ENCODE peak calls at places on chromosomes 2 and 18, in seven cellular contexts. T is tibial nerve, Y is BE2C, M is A549, U is HCT116, R is progenitor cell of endocrine pancreas, P is cardiac muscle cell. J is an unnamed sample.

GRCh38 chr18:55998071-55998522 is 410.1 kb upstream of the TCF4 start:
- DNase-seq in T (no peak), Y (peak), M (no peak), U (no peak), R (no peak), P (peak), J (no peak)

GRCh38 chr2:96927420-96928171 is 57.7 kb upstream of the SEMA4C start:
- DNase-seq in T (no peak), Y (no peak), M (no peak), U (no peak), R (no peak), P (peak), J (no peak)

GRCh38 chr2:174024524-174025270 is 59.5 kb upstream of the SP3 start:
- DNase-seq in T (peak), Y (no peak), M (no peak), U (no peak), R (no peak), P (peak), J (no peak)

GRCh38 chr2:237471457-237472186 is 15.4 kb upstream of the MLPH start:
- DNase-seq in T (no peak), Y (peak), M (peak), U (peak), R (no peak), P (peak), J (peak)

GRCh38 chr2:238061310-238062202 is 755 bp downstream of the SCLY start:
- DNase-seq in T (peak), Y (peak), M (peak), U (no peak), R (no peak), P (peak), J (peak)

GRCh38 chr2:68365087-68365486 is at the start of gene PLEK:
- DNase-seq in T (peak), Y (no peak), M (no peak), U (no peak), R (no peak), P (no peak), J (no peak)

GRCh38 chr2:9234680-9235387 is 28.2 kb downstream of the ASAP2 start:
- DNase-seq in T (no peak), Y (peak), M (peak), U (peak), R (no peak), P (peak), J (no peak)

GRCh38 chr2:207720517-207721187 is 9.2 kb downstream of the CCNYL1 start:
- DNase-seq in T (no peak), Y (no peak), M (no peak), U (no peak), R (no peak), P (no peak), J (no peak)

GRCh38 chr18:50788284-50788683 is 31.5 kb downstream of the MRO start:
- DNase-seq in T (no peak), Y (no peak), M (no peak), U (no peak), R (no peak), P (no peak), J (no peak)

GRCh38 chr2:88561646-88562388 is 65.4 kb downstream of the EIF2AK3 start:
- DNase-seq in T (no peak), Y (no peak), M (no peak), U (no peak), R (no peak), P (no peak), J (no peak)

GRCh38 chr2:69221960-69222751 is 164.9 kb downstream of the GFPT1 start:
- DNase-seq in T (no peak), Y (no peak), M (no peak), U (no peak), R (no peak), P (peak), J (no peak)

GRCh38 chr18:61531182-61531581 is 198.0 kb downstream of the CDH20 start:
- DNase-seq in T (no peak), Y (peak), M (no peak), U (no peak), R (no peak), P (peak), J (no peak)

GRCh38 chr18:363327-364115 is 95.7 kb upstream of the THOC1 start:
- DNase-seq in T (no peak), Y (no peak), M (no peak), U (no peak), R (no peak), P (peak), J (no peak)

GRCh38 chr2:155223781-155224406 is 525.4 kb downstream of the KCNJ3 start:
- DNase-seq in T (no peak), Y (peak), M (peak), U (peak), R (no peak), P (no peak), J (peak)

GRCh38 chr18:54739476-54739875 is 88.8 kb upstream of the RAB27B start:
- DNase-seq in T (no peak), Y (no peak), M (no peak), U (no peak), R (no peak), P (no peak), J (no peak)

GRCh38 chr2:15795426-15795825 is 144.9 kb upstream of the MYCN start:
- DNase-seq in T (peak), Y (no peak), M (no peak), U (no peak), R (no peak), P (peak), J (no peak)

GRCh38 chr2:180524458-180524857 is 455.9 kb upstream of the UBE2E3 start:
- DNase-seq in T (no peak), Y (no peak), M (no peak), U (no peak), R (no peak), P (no peak), J (no peak)

GRCh38 chr2:44883356-44883755 is 58.1 kb upstream of the SIX3 start:
- DNase-seq in T (no peak), Y (no peak), M (no peak), U (no peak), R (no peak), P (no peak), J (no peak)

GRCh38 chr2:105443610-105444598 is 45.1 kb upstream of the FHL2 start:
- DNase-seq in T (no peak), Y (no peak), M (no peak), U (no peak), R (no peak), P (no peak), J (no peak)

GRCh38 chr2:61763605-61764034 is 90.2 kb downstream of the FAM161A start:
- DNase-seq in T (no peak), Y (peak), M (peak), U (peak), R (no peak), P (peak), J (peak)

GRCh38 chr2:45885111-45885685 is 233.7 kb downstream of the PRKCE start:
- DNase-seq in T (no peak), Y (peak), M (no peak), U (no peak), R (no peak), P (peak), J (no peak)

GRCh38 chr2:240213476-240214391 is 73.3 kb upstream of the OTOS start:
- DNase-seq in T (no peak), Y (no peak), M (no peak), U (no peak), R (no peak), P (no peak), J (no peak)

GRCh38 chr18:919078-919477 is 14.4 kb downstream of the ADCYAP1 start:
- DNase-seq in T (no peak), Y (no peak), M (no peak), U (no peak), R (no peak), P (no peak), J (no peak)

GRCh38 chr18:28736951-28737350 is 560.0 kb upstream of the CDH2 start:
- DNase-seq in T (no peak), Y (no peak), M (no peak), U (no peak), R (no peak), P (no peak), J (no peak)

GRCh38 chr2:74548285-74548918 is 5.3 kb downstream of the LOXL3 start:
- DNase-seq in T (no peak), Y (no peak), M (no peak), U (no peak), R (no peak), P (no peak), J (no peak)

GRCh38 chr18:2536493-2536892 is 34.8 kb downstream of the METTL4 start:
- DNase-seq in T (no peak), Y (no peak), M (peak), U (no peak), R (no peak), P (peak), J (no peak)

GRCh38 chr2:23118313-23118712 is 266.7 kb upstream of the KLHL29 start:
- DNase-seq in T (no peak), Y (no peak), M (no peak), U (no peak), R (no peak), P (no peak), J (no peak)

GRCh38 chr2:127649100-127649611 is 3.2 kb downstream of the GPR17 start:
- DNase-seq in T (no peak), Y (no peak), M (no peak), U (no peak), R (no peak), P (no peak), J (no peak)

GRCh38 chr18:3008546-3008945 is 4.4 kb downstream of the LPIN2 start:
- DNase-seq in T (no peak), Y (no peak), M (peak), U (no peak), R (no peak), P (peak), J (no peak)

GRCh38 chr2:12412898-12413305 is 303.8 kb upstream of the TRIB2 start:
- DNase-seq in T (no peak), Y (peak), M (no peak), U (no peak), R (no peak), P (peak), J (peak)

GRCh38 chr2:48219555-48220436 is 310.2 kb upstream of the STON1 start:
- DNase-seq in T (no peak), Y (no peak), M (no peak), U (no peak), R (no peak), P (no peak), J (no peak)

GRCh38 chr2:237968048-237968862 is 1.4 kb downstream of the UBE2F start:
- DNase-seq in T (peak), Y (no peak), M (peak), U (no peak), R (no peak), P (peak), J (peak)

GRCh38 chr2:228318218-228318617 is 136.7 kb upstream of the SPHKAP start:
- DNase-seq in T (no peak), Y (no peak), M (peak), U (peak), R (peak), P (peak), J (no peak)

GRCh38 chr2:207143474-207144190 is 22.1 kb downstream of the KLF7 start:
- DNase-seq in T (peak), Y (peak), M (no peak), U (no peak), R (no peak), P (peak), J (no peak)

GRCh38 chr2:160221391-160222276 is 21.6 kb upstream of the ITGB6 start:
- DNase-seq in T (no peak), Y (no peak), M (peak), U (no peak), R (peak), P (peak), J (no peak)

GRCh38 chr2:216216951-216217903 is 108.1 kb downstream of the XRCC5 start:
- DNase-seq in T (no peak), Y (peak), M (peak), U (no peak), R (no peak), P (peak), J (no peak)

GRCh38 chr2:223944166-223944703 is 900 bp downstream of the WDFY1 start:
- DNase-seq in T (peak), Y (peak), M (peak), U (no peak), R (peak), P (no peak), J (peak)

GRCh38 chr2:33062665-33063249 is 116.0 kb downstream of the LTBP1 start:
- DNase-seq in T (no peak), Y (no peak), M (no peak), U (no peak), R (no peak), P (peak), J (no peak)

GRCh38 chr2:70371753-70372152 is 69.9 kb upstream of the FAM136A start:
- DNase-seq in T (no peak), Y (no peak), M (no peak), U (no peak), R (no peak), P (peak), J (no peak)

GRCh38 chr2:191656792-191657191 is 21.1 kb upstream of the NABP1 start:
- DNase-seq in T (no peak), Y (no peak), M (no peak), U (no peak), R (no peak), P (no peak), J (no peak)

GRCh38 chr2:85194780-85195480 is 61.7 kb downstream of the TCF7L1 start:
- DNase-seq in T (no peak), Y (no peak), M (no peak), U (no peak), R (no peak), P (no peak), J (no peak)
- TF ChIP-seq CTCF in T (no peak), Y (no peak), M (no peak), U (no peak), R (no peak), P (no peak), J (no peak)

GRCh38 chr2:212265777-212266176 is 272.8 kb downstream of the ERBB4 start:
- DNase-seq in T (no peak), Y (no peak), M (no peak), U (no peak), R (no peak), P (no peak), J (no peak)
- TF ChIP-seq CTCF in T (no peak), Y (no peak), M (no peak), U (no peak), R (no peak), P (no peak), J (no peak)

DNA sequence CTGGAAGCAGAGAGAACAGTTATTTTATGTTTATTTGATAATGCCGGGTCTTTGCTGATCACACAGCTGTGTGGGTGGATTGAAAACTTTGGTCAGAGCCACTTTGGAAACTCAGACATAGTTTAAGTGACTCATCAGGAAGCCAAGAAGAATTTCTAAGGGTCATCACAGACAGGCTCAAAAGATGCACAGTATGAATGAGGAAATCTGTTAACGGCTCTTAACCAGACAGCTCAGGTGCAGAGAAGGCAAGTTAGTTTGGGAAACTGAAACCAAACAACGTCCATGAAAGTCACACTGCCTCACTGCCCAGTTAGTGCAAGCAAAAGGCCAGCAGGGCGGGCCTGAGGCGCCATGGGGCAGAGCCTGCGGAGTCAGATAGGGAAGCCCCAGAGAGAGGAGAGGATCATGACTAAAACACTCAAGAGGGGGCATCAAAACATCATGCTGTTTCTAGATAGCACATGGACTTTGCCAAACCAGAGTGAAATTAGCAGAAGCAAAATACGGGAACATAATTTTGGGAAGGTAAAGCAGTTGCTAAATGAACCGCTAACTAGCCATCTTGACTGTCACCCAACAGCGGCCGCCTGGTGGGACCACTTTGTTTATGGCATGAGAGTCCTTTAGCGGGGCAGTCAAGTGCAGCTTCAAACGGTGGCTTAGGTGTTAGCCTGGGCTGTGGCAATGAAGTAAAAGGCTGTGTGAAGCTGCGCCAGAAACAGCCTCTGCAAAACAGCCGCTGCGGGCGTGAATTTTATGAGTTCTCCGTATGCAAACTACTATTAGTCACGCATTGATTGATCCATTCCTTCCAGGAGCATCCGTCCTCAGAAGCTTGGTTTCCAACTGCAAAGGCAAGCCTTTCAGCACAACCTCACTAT is 101.2 kb downstream of the KCTD18 start:
- DNase-seq in T (no peak), Y (no peak), M (peak), U (peak), R (no peak), P (peak), J (no peak)
- TF ChIP-seq CTCF in T (no peak), Y (no peak), M (no peak), U (no peak), R (no peak), P (no peak), J (no peak)

GRCh38 chr2:109317471-109318090 is 188.6 kb downstream of the SH3RF3 start:
- DNase-seq in T (no peak), Y (no peak), M (no peak), U (no peak), R (no peak), P (no peak), J (no peak)
- TF ChIP-seq CTCF in T (no peak), Y (no peak), M (no peak), U (no peak), R (no peak), P (no peak), J (no peak)

DNA sequence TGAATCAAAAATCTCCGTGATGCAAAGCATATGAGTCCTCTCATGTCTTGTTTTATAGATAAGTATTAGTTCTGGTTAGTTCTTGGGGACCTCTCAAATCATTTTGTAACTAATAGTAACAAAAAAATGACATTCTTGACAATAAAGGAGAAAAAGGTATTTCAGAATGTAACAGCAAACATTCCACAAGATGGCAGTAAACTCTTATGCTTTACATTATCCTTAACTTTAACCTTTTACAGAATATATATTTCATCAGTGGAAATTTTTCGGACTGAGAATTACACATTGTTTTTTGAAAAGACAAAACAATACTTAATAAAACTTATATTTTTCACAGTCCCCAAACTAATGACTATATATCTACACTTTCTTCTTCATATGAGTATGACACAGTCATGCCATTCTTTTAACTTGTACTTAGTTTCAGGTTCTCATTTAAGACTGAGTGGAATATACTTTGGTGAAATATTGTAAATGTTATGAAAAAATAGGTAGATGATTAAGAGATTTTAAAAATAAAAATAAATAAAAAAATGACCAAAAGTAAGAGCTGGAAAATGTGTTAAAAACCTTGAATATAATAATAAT is 142.9 kb upstream of the NXPH2 start:
- DNase-seq in T (no peak), Y (no peak), M (peak), U (peak), R (no peak), P (peak), J (no peak)
- TF ChIP-seq CTCF in T (peak), Y (peak), M (peak), U (peak), R (peak), P (peak), J (peak)

DNA sequence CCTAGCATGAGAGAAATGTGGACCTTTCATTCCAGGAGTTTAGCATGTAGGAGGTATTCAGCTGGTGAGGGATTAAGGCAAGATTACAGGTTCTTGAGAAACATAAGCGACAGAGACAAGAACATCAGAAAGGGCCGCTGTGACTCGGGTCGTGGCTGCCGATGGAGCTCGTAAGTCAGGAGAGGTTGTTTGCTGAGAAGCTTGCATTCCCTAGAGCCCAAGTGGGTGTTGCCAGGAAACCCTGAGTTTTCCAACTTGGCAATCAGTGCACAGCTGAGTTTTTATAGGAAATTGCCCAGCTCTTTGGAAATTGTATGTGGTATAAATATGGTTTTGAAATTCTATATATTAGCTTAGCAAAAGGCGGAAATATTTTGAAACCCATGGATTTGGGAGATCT is 46.4 kb upstream of the CYP1B1 start:
- DNase-seq in T (no peak), Y (no peak), M (no peak), U (no peak), R (no peak), P (peak), J (no peak)
- TF ChIP-seq CTCF in T (no peak), Y (no peak), M (no peak), U (no peak), R (no peak), P (no peak), J (no peak)

GRCh38 chr2:233865838-233866237 is 2.3 kb downstream of the MSL3B start:
- DNase-seq in T (no peak), Y (peak), M (no peak), U (no peak), R (no peak), P (no peak), J (no peak)
- TF ChIP-seq CTCF in T (no peak), Y (peak), M (no peak), U (no peak), R (peak), P (peak), J (no peak)

GRCh38 chr2:230067990-230068657 is 600 bp downstream of the SLC16A14 start:
- DNase-seq in T (no peak), Y (peak), M (peak), U (no peak), R (peak), P (peak), J (peak)
- TF ChIP-seq CTCF in T (peak), Y (no peak), M (no peak), U (no peak), R (peak), P (peak), J (peak)

GRCh38 chr2:31765078-31765835 is 184.5 kb upstream of the SRD5A2 start:
- DNase-seq in T (no peak), Y (no peak), M (no peak), U (no peak), R (no peak), P (no peak), J (no peak)

GRCh38 chr2:31764169-31764568 is 183.4 kb upstream of the SRD5A2 start:
- DNase-seq in T (no peak), Y (no peak), M (no peak), U (no peak), R (no peak), P (no peak), J (no peak)

GRCh38 chr2:31762085-31762484 is 181.3 kb upstream of the SRD5A2 start:
- DNase-seq in T (no peak), Y (no peak), M (no peak), U (no peak), R (no peak), P (no peak), J (no peak)
- TF ChIP-seq CTCF in T (no peak), Y (peak), M (no peak), U (no peak), R (no peak), P (no peak), J (no peak)

DNA sequence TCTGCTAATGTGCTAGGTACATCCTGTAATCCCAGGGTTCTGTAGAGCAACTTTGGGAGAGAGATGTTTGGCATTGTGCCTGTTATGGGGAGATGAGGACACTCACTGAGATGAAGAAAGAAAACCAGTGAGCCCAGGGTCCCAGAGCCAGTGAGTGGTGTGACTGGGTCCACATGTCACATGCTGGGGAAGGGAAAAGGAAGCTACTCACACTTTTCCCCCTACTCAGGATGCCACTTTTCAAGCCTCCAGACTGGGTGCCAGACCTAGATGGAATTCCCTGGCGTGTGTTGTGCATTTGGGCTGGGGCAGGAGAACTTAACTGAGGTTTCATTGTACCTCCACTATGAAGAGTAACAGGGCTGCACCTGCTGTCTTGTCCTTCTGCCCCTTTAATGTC is 10.0 kb downstream of the INSIG2 start:
- DNase-seq in T (no peak), Y (no peak), M (no peak), U (no peak), R (no peak), P (no peak), J (no peak)
- TF ChIP-seq CTCF in T (no peak), Y (no peak), M (no peak), U (no peak), R (no peak), P (no peak), J (no peak)

J was measured in GM13977.